ENCODE peak calls at places on chromosomes 12 and 14, in six cellular contexts. X is aorta, U is adipocyte, N is tibial artery, E is heart left ventricle, G is uterus. D is an unnamed sample.

GRCh38 chr12:50597200-50598195 is 92.7 kb downstream of the DIP2B start:
- DNase-seq in X (no peak), U (peak; percentile 71), N (no peak), E (no peak), G (peak; percentile 24), D (peak; percentile 61)

GRCh38 chr12:113464852-113465719 is 6.6 kb downstream of the LHX5 start:
- DNase-seq in X (no peak), U (no peak), N (no peak), E (no peak), G (no peak), D (no peak)

GRCh38 chr12:122054842-122055544 is 23.6 kb upstream of the MLXIP start:
- DNase-seq in X (no peak), U (no peak), N (no peak), E (no peak), G (no peak), D (no peak)

GRCh38 chr14:99815696-99816095 is 22.5 kb downstream of the EML1 start:
- DNase-seq in X (no peak), U (no peak), N (no peak), E (no peak), G (no peak), D (no peak)

GRCh38 chr12:104197264-104197663 is 18.3 kb upstream of the TXNRD1 start:
- DNase-seq in X (no peak), U (peak; percentile 87), N (no peak), E (no peak), G (no peak), D (no peak)

GRCh38 chr12:80946591-80946990 is 8.9 kb upstream of the LIN7A start:
- DNase-seq in X (no peak), U (peak; percentile 56), N (no peak), E (no peak), G (no peak), D (no peak)

GRCh38 chr14:52875707-52876106 is 75.1 kb downstream of the FERMT2 start:
- DNase-seq in X (no peak), U (no peak), N (no peak), E (no peak), G (no peak), D (no peak)

GRCh38 chr14:93984987-93985410 is 8.6 kb upstream of the ASB2 start:
- DNase-seq in X (no peak), U (peak; percentile 53), N (peak; percentile 38), E (no peak), G (peak; percentile 51), D (no peak)

GRCh38 chr14:104939666-104940410 is 15.2 kb downstream of the PLD4 start:
- DNase-seq in X (peak; percentile 63), U (no peak), N (peak; percentile 25), E (no peak), G (peak; percentile 11), D (no peak)

GRCh38 chr14:60998617-60999016 is 17.6 kb downstream of the SLC38A6 start:
- DNase-seq in X (no peak), U (no peak), N (no peak), E (no peak), G (no peak), D (no peak)

GRCh38 chr12:53224268-53224896 is 7.6 kb downstream of the RARG start:
- DNase-seq in X (peak; percentile 51), U (peak; percentile 42), N (no peak), E (no peak), G (no peak), D (no peak)

GRCh38 chr12:41189395-41190251 is 1.5 kb downstream of the PDZRN4 start:
- DNase-seq in X (no peak), U (peak; percentile 5), N (peak; percentile 27), E (no peak), G (no peak), D (no peak)

GRCh38 chr12:93514853-93515252 is 47.5 kb downstream of the MRPL42 start:
- DNase-seq in X (no peak), U (peak; percentile 67), N (no peak), E (no peak), G (no peak), D (no peak)

GRCh38 chr12:1281683-1282366 is 290.8 kb downstream of the ERC1 start:
- DNase-seq in X (no peak), U (peak; percentile 68), N (no peak), E (no peak), G (no peak), D (no peak)

GRCh38 chr12:115140981-115141380 is 457.0 kb upstream of the TBX3 start:
- DNase-seq in X (no peak), U (no peak), N (no peak), E (no peak), G (no peak), D (no peak)

GRCh38 chr12:81992461-81992860 is 233.3 kb upstream of the PPFIA2 start:
- DNase-seq in X (no peak), U (no peak), N (peak; percentile 30), E (no peak), G (no peak), D (no peak)

GRCh38 chr14:61484826-61485584 is 163.6 kb downstream of the PRKCH start:
- DNase-seq in X (no peak), U (no peak), N (no peak), E (no peak), G (no peak), D (no peak)

GRCh38 chr14:64817631-64818030 is 62.1 kb downstream of the SPTB start:
- DNase-seq in X (no peak), U (peak; percentile 32), N (no peak), E (no peak), G (no peak), D (no peak)

GRCh38 chr12:112777387-112778025 is 14.0 kb upstream of the RPH3A start:
- DNase-seq in X (no peak), U (no peak), N (no peak), E (no peak), G (no peak), D (no peak)

GRCh38 chr14:61929651-61930050 is 167.4 kb downstream of the SNAPC1 start:
- DNase-seq in X (no peak), U (no peak), N (no peak), E (no peak), G (no peak), D (no peak)

GRCh38 chr14:81157431-81157830 is 63.3 kb downstream of the GTF2A1 start:
- DNase-seq in X (no peak), U (no peak), N (no peak), E (no peak), G (no peak), D (no peak)

GRCh38 chr14:101823511-101824120 is 62.1 kb downstream of the PPP2R5C start:
- DNase-seq in X (no peak), U (no peak), N (peak; percentile 54), E (no peak), G (peak; percentile 65), D (no peak)

GRCh38 chr14:31592122-31592521 is 30.9 kb downstream of the NUBPL start:
- DNase-seq in X (no peak), U (no peak), N (no peak), E (no peak), G (no peak), D (no peak)

GRCh38 chr12:8081228-8081920 is 700 bp upstream of the NECAP1 start:
- DNase-seq in X (no peak), U (peak; percentile 47), N (no peak), E (no peak), G (no peak), D (no peak)

GRCh38 chr14:62763951-62764350 is 281.3 kb downstream of the KCNH5 start:
- DNase-seq in X (no peak), U (peak; percentile 22), N (no peak), E (no peak), G (no peak), D (no peak)

GRCh38 chr12:15700595-15700994 is 88.6 kb downstream of the EPS8 start:
- DNase-seq in X (no peak), U (peak; percentile 86), N (no peak), E (no peak), G (no peak), D (no peak)

GRCh38 chr12:25983625-25984024 is 25.1 kb downstream of the RASSF8 start:
- DNase-seq in X (no peak), U (no peak), N (no peak), E (no peak), G (no peak), D (no peak)
- H3K4me1 ChIP-seq in X (peaks cover 2% of the 10 kb centered on the region), U (peaks cover 16% of the 10 kb centered on the region), N (no peaks in the 10 kb centered on the region), E (no peaks in the 10 kb centered on the region), G (peaks cover 17% of the 10 kb centered on the region), D (peaks cover 71% of the 10 kb centered on the region)

GRCh38 chr12:92064420-92064819 is 81.2 kb downstream of the BTG1 start:
- DNase-seq in X (no peak), U (no peak), N (no peak), E (no peak), G (no peak), D (no peak)

GRCh38 chr12:92063641-92064040 is 82.0 kb downstream of the BTG1 start:
- DNase-seq in X (no peak), U (peak; percentile 48), N (no peak), E (no peak), G (no peak), D (no peak)

GRCh38 chr12:92061061-92061460 is 84.6 kb downstream of the BTG1 start:
- DNase-seq in X (no peak), U (no peak), N (no peak), E (no peak), G (no peak), D (no peak)

GRCh38 chr12:92065018-92065499 is 80.6 kb downstream of the BTG1 start:
- DNase-seq in X (no peak), U (peak; percentile 15), N (no peak), E (no peak), G (peak; percentile 31), D (no peak)

DNA sequence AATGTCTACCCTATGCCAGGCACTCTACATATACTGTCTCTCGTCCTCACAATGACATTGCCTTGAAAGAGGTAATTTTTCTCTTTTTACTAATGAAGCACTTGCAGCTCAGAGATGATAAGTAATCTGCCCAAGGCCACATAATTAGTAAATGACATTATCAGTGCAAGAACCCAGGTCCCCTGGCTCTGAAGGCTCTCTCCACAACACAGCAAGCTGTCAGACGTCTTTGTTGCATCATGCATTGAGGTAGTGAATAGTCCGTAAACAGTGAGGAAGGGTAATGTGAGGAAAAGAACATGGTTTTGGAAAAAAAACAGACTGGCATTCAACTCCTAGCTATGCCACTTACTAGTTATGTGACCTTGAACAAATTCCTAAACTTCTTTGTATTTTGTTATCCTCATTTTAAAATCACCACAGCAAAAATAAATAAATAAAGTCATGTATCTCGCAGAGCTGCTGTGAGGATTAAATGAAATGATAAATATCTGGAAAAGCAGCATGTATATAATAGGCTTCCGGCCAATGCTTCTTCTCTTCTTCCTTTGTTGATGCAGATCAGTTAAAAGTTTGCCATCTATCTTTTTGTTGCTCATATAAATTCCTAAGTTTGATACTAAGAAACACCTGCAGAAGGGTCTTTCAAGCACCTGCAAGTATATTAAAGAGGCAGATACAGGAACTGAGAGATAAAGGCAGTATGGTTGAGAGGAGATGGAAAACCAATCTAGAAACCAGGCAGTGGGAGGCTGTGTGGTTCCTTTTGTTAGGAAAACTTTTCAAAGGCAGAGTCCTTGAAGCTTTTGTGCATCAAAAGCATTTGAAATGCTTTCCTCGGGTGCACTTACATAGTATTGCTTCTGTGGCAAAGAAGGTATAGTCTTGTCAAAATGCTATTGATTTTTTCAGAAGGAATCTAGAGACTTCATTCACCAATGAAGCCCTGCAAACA is 82.8 kb downstream of the BTG1 start:
- DNase-seq in X (no peak), U (peak; percentile 22), N (no peak), E (no peak), G (no peak), D (no peak)
- H3K4me1 ChIP-seq in X (peaks cover 3% of the 10 kb centered on the region), U (peaks cover 24% of the 10 kb centered on the region), N (no peaks in the 10 kb centered on the region), E (no peaks in the 10 kb centered on the region), G (no peaks in the 10 kb centered on the region), D (peaks cover 22% of the 10 kb centered on the region)

GRCh38 chr14:91365552-91365951 is 52.1 kb downstream of the CCDC88C start:
- DNase-seq in X (no peak), U (no peak), N (no peak), E (no peak), G (no peak), D (no peak)
- H3K4me1 ChIP-seq in X (no peaks in the 10 kb centered on the region), U (peaks cover 8% of the 10 kb centered on the region), N (no peaks in the 10 kb centered on the region), E (no peaks in the 10 kb centered on the region), G (no peaks in the 10 kb centered on the region), D (no peaks in the 10 kb centered on the region)

GRCh38 chr14:50225974-50226297 is 5.4 kb downstream of the SOS2 start:
- DNase-seq in X (no peak), U (no peak), N (no peak), E (no peak), G (no peak), D (no peak)
- H3K4me1 ChIP-seq in X (peaks cover 7% of the 10 kb centered on the region), U (peaks cover 41% of the 10 kb centered on the region), N (no peaks in the 10 kb centered on the region), E (peaks cover 29% of the 10 kb centered on the region), G (peaks cover 9% of the 10 kb centered on the region), D (peaks cover 55% of the 10 kb centered on the region)